ENCODE peak calls at places on chromosome 3, in five cellular contexts. J, B, N, E and Y are unnamed samples.

GRCh38 chr3:76547674-76548073 is 492.2 kb upstream of the ROBO2 start:
- ATAC-seq in J (no peak), B (no peak), N (no peak), E (no peak), Y (no peak)

GRCh38 chr3:43215684-43216336 is 70.5 kb upstream of the SNRK start:
- ATAC-seq in J (no peak), B (no peak), N (no peak), E (no peak), Y (no peak)

GRCh38 chr3:47394140-47394855 is 13.5 kb downstream of the PTPN23 start:
- ATAC-seq in J (no peak), B (peak), N (no peak), E (no peak), Y (no peak)

GRCh38 chr3:153038367-153038766 is 123.7 kb upstream of the RAP2B start:
- ATAC-seq in J (peak), B (no peak), N (no peak), E (no peak), Y (no peak)

GRCh38 chr3:188061133-188061532 is 92.8 kb upstream of the LPP start:
- ATAC-seq in J (peak), B (peak), N (no peak), E (peak), Y (peak)

GRCh38 chr3:16056210-16056607 is 118.3 kb upstream of the GALNT15 start:
- ATAC-seq in J (no peak), B (peak), N (no peak), E (peak), Y (peak)

GRCh38 chr3:188316021-188316722 is 162.2 kb downstream of the LPP start:
- ATAC-seq in J (no peak), B (peak), N (no peak), E (peak), Y (peak)

GRCh38 chr3:184373422-184373821 is 4.6 kb downstream of the THPO start:
- ATAC-seq in J (no peak), B (no peak), N (no peak), E (peak), Y (peak)

GRCh38 chr3:55591893-55592292 is 104.8 kb upstream of the WNT5A start:
- ATAC-seq in J (no peak), B (no peak), N (no peak), E (no peak), Y (peak)

GRCh38 chr3:179729981-179730380 is 77.1 kb downstream of the USP13 start:
- ATAC-seq in J (no peak), B (no peak), N (no peak), E (no peak), Y (no peak)

GRCh38 chr3:49683162-49683561 is 6.1 kb downstream of the MST1 start:
- ATAC-seq in J (no peak), B (no peak), N (no peak), E (no peak), Y (no peak)

GRCh38 chr3:153749070-153749610 is 372.1 kb upstream of the ARHGEF26 start:
- ATAC-seq in J (no peak), B (no peak), N (no peak), E (no peak), Y (no peak)

GRCh38 chr3:103818800-103819199 is 1384.0 kb downstream of the ZPLD1 start:
- ATAC-seq in J (no peak), B (no peak), N (no peak), E (no peak), Y (no peak)

GRCh38 chr3:175956964-175957363 is 1097.8 kb downstream of the NAALADL2 start:
- ATAC-seq in J (peak), B (no peak), N (no peak), E (no peak), Y (no peak)
- TF ChIP-seq CTCF in J (no peak), B (no peak), N (no peak), E (no peak), Y (no peak)

GRCh38 chr3:39184968-39185285 is 7.5 kb downstream of the XIRP1 start:
- ATAC-seq in J (no peak), B (no peak), N (no peak), E (no peak), Y (no peak)
- H3K27ac ChIP-seq in J (no peak), B (no peak), N (no peak), E (no peak), Y (no peak)

GRCh38 chr3:192911293-192911692 is 6.4 kb downstream of the MB21D2 start:
- ATAC-seq in J (no peak), B (no peak), N (no peak), E (no peak), Y (no peak)

GRCh38 chr3:192914873-192915272 is 2.8 kb downstream of the MB21D2 start:
- ATAC-seq in J (peak), B (no peak), N (no peak), E (no peak), Y (no peak)

GRCh38 chr3:192915306-192915705 is 2.4 kb downstream of the MB21D2 start:
- ATAC-seq in J (peak), B (no peak), N (no peak), E (no peak), Y (no peak)

GRCh38 chr3:192915724-192916123 is 1.9 kb downstream of the MB21D2 start:
- ATAC-seq in J (no peak), B (no peak), N (no peak), E (no peak), Y (no peak)

GRCh38 chr3:192913540-192913939 is 4.1 kb downstream of the MB21D2 start:
- ATAC-seq in J (no peak), B (no peak), N (no peak), E (no peak), Y (no peak)
- TF ChIP-seq EP300 in J (no peak), B (no peak), N (no peak), E (no peak), Y (no peak)

DNA sequence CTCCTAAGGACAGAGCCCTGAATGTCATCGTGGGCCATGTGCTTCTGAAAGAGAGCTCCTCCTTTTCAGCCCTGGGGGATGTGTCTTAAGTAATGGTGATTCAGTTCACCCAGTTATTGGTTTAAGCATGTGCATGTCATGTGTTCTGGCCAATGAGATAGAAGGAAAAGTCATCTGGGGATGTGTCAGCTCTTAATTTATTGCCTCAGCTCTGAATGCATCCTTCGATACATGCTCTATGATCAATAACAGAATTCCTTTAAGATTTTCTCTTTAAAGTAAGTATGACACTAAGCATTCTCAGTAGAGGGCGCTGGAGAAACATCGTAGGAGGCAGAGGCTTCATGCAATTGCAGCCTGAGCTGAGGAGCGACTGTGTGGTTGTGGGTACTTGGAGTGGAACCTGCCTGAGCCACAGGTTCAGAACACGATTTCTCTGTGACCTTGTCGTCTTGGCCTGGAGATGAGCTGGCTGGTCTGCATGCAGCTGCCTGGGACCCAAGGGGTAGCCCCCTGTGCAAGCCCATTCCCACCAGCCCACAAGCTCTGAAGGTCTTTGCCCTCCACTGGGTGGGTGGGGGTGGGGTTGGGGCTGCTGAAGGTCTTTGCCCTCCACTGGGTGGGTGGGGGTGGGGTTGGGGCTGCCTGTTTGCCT is 69.5 kb downstream of the C3orf38 start:
- ATAC-seq in J (peak), B (peak), N (peak), E (peak), Y (no peak)
- TF ChIP-seq CTCF in J (peak), B (peak), N (peak), E (no peak), Y (no peak)

DNA sequence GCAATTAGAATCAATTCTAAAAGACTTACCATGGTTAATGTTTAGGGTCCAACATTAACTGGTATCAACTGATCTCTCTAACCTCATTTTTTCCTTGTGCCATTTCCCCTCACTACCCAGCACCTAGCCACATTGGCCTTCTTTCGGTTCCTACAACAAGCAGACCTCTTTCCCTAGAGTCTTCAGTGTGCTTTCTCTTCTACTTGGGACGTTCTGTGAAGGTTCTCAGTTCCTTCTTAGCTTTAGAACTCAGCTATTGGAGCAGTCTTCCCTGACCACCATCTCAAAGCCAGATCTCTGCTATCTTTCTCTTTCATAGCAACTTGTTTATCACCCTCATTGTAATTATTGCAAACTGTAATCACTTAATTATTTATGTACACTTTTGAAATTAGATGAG is 31.5 kb upstream of the MINDY4B start:
- ATAC-seq in J (peak), B (no peak), N (no peak), E (no peak), Y (no peak)
- H3K27ac ChIP-seq in J (no peak), B (no peak), N (no peak), E (no peak), Y (no peak)

DNA sequence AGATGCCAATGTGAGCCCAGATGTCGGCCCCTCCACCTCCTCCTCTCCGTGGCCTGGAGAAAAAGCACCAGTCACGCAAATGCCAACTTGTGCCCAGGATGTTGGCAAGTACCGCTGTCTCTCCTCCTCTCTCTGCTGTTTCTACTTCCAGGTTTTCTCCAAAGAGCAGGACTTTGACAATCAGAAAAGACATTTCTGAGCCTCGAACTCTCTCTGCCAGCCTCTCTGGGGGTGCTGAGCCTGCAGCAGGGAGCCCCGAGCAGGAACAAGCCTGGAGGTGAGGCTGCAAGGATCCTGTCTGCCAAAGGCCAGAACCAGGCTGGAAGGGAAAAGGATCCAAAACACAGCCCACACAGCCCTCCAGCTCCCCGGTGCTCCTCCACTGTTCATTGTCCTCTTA is 89.7 kb downstream of the SEC22A start:
- ATAC-seq in J (no peak), B (no peak), N (no peak), E (no peak), Y (no peak)
- TF ChIP-seq EP300 in J (no peak), B (no peak), N (no peak), E (no peak), Y (no peak)

GRCh38 chr3:197003461-197004385 is 25.9 kb downstream of the MELTF start:
- ATAC-seq in J (peak), B (peak), N (peak), E (peak), Y (no peak)

GRCh38 chr3:197001106-197001971 is 28.3 kb downstream of the MELTF start:
- ATAC-seq in J (peak), B (no peak), N (no peak), E (no peak), Y (no peak)

GRCh38 chr3:197000211-197000610 is 29.4 kb downstream of the MELTF start:
- ATAC-seq in J (no peak), B (no peak), N (no peak), E (no peak), Y (no peak)

GRCh38 chr3:197001972-197002700 is 27.5 kb downstream of the MELTF start:
- ATAC-seq in J (peak), B (no peak), N (peak), E (peak), Y (peak)

DNA sequence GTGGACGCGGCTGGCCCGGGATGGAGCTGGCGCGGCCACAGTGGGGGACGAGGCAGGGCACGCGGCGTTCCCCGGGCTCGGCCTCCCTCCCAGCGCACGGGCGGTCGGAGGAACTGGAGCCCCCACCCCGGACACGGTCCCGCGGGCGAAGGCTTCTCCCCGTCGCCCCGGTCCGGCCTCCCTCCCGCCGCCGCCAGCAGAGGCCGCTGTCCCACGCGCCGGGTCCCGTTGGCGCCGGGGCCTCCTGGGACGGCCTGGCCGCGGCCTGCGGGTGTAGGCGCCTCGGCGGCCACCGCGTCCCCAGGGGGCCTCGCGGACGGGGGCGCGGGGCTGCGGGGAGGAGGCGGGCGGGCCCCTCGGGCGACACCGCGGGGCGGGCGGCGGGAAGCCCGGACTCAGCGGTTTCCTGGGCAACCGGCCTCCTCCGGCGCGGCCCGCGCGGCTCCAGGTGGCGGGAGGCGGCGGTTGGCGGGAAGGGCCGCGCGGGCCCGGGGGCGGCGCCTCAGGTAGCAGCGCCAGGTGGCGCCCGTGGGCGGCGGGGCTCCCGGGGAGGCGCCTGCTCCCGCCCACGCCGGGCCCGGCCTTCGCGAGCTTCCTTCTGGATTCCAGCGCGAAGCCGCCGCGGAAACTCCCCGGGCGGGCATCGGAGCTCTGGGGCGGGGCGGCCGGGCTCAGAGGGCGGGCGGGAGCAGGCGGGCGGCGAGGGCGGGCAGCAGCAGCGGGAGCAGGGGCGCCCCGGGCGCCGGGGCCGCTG is 26.7 kb downstream of the MELTF start:
- ATAC-seq in J (peak), B (peak), N (peak), E (peak), Y (peak)
- TF ChIP-seq CTCF in J (peak), B (peak), N (peak), E (peak), Y (peak)

GRCh38 chr3:52238193-52238760 is 681 bp downstream of the TWF2 start:
- ATAC-seq in J (peak), B (peak), N (peak), E (peak), Y (no peak)
- H3K27ac ChIP-seq in J (peak), B (peak), N (peak), E (peak), Y (peak)